ENCODE peak calls at places on chromosomes 7 and 10, in nine cellular contexts. One of them, this sample, is unnamed.

GRCh38 chr10:72058989-72059842 is 29.1 kb downstream of the SPOCK2 start:
- DNase-seq in upper lobe of right lung: no peak
- DNase-seq in body of pancreas: no peak
- DNase-seq in B cell: no peak
- DNase-seq in endothelial cell: no peak
- DNase-seq in NB4: no peak
- DNase-seq in Panc1: no peak
- DNase-seq in HL-60: no peak
- DNase-seq in foreskin fibroblast: peak
- DNase-seq in this sample: no peak

GRCh38 chr10:68598978-68599753 is 39.0 kb downstream of the TET1 start:
- DNase-seq in upper lobe of right lung: no peak
- DNase-seq in body of pancreas: peak
- DNase-seq in B cell: no peak
- DNase-seq in endothelial cell: peak
- DNase-seq in NB4: no peak
- DNase-seq in Panc1: no peak
- DNase-seq in HL-60: no peak
- DNase-seq in foreskin fibroblast: peak
- DNase-seq in this sample: no peak

GRCh38 chr7:50739744-50740455 is 42.8 kb downstream of the GRB10 start:
- DNase-seq in upper lobe of right lung: no peak
- DNase-seq in body of pancreas: no peak
- DNase-seq in B cell: peak
- DNase-seq in endothelial cell: no peak
- DNase-seq in NB4: no peak
- DNase-seq in Panc1: no peak
- DNase-seq in HL-60: no peak
- DNase-seq in foreskin fibroblast: peak
- DNase-seq in this sample: no peak

GRCh38 chr7:47942132-47942531 is 6.1 kb downstream of the PKD1L1 start:
- DNase-seq in upper lobe of right lung: no peak
- DNase-seq in body of pancreas: no peak
- DNase-seq in B cell: no peak
- DNase-seq in endothelial cell: no peak
- DNase-seq in NB4: no peak
- DNase-seq in Panc1: no peak
- DNase-seq in HL-60: peak
- DNase-seq in foreskin fibroblast: no peak
- DNase-seq in this sample: no peak

GRCh38 chr7:91657386-91658120 is 222.9 kb downstream of the MTERF1 start:
- DNase-seq in upper lobe of right lung: no peak
- DNase-seq in body of pancreas: no peak
- DNase-seq in B cell: no peak
- DNase-seq in endothelial cell: no peak
- DNase-seq in NB4: no peak
- DNase-seq in Panc1: no peak
- DNase-seq in HL-60: no peak
- DNase-seq in foreskin fibroblast: peak
- DNase-seq in this sample: peak

GRCh38 chr7:34596887-34597286 is 61.1 kb upstream of the NPSR1 start:
- DNase-seq in upper lobe of right lung: no peak
- DNase-seq in body of pancreas: no peak
- DNase-seq in B cell: no peak
- DNase-seq in endothelial cell: peak
- DNase-seq in NB4: peak
- DNase-seq in Panc1: no peak
- DNase-seq in HL-60: no peak
- DNase-seq in foreskin fibroblast: no peak
- DNase-seq in this sample: no peak

GRCh38 chr7:36348256-36348655 is 41.4 kb upstream of the ANLN start:
- DNase-seq in upper lobe of right lung: no peak
- DNase-seq in body of pancreas: no peak
- DNase-seq in B cell: no peak
- DNase-seq in endothelial cell: no peak
- DNase-seq in NB4: no peak
- DNase-seq in Panc1: no peak
- DNase-seq in HL-60: no peak
- DNase-seq in foreskin fibroblast: peak
- DNase-seq in this sample: peak

GRCh38 chr7:38907066-38907465 is 1.9 kb downstream of the VPS41 start:
- DNase-seq in upper lobe of right lung: no peak
- DNase-seq in body of pancreas: no peak
- DNase-seq in B cell: no peak
- DNase-seq in endothelial cell: no peak
- DNase-seq in NB4: peak
- DNase-seq in Panc1: no peak
- DNase-seq in HL-60: no peak
- DNase-seq in foreskin fibroblast: no peak
- DNase-seq in this sample: no peak

GRCh38 chr10:34880817-34881216 is 65.7 kb upstream of the PARD3 start:
- DNase-seq in upper lobe of right lung: no peak
- DNase-seq in body of pancreas: no peak
- DNase-seq in B cell: no peak
- DNase-seq in endothelial cell: no peak
- DNase-seq in NB4: no peak
- DNase-seq in Panc1: no peak
- DNase-seq in HL-60: no peak
- DNase-seq in foreskin fibroblast: peak
- DNase-seq in this sample: peak

GRCh38 chr10:91816986-91817385 is 18.8 kb downstream of the TNKS2 start:
- DNase-seq in upper lobe of right lung: no peak
- DNase-seq in body of pancreas: no peak
- DNase-seq in B cell: no peak
- DNase-seq in endothelial cell: no peak
- DNase-seq in NB4: no peak
- DNase-seq in Panc1: no peak
- DNase-seq in HL-60: no peak
- DNase-seq in foreskin fibroblast: no peak
- DNase-seq in this sample: no peak

GRCh38 chr7:135152447-135152846 is 4.6 kb downstream of the TMEM140 start:
- DNase-seq in upper lobe of right lung: no peak
- DNase-seq in body of pancreas: no peak
- DNase-seq in B cell: no peak
- DNase-seq in endothelial cell: no peak
- DNase-seq in NB4: no peak
- DNase-seq in Panc1: no peak
- DNase-seq in HL-60: no peak
- DNase-seq in foreskin fibroblast: no peak
- DNase-seq in this sample: no peak

DNA sequence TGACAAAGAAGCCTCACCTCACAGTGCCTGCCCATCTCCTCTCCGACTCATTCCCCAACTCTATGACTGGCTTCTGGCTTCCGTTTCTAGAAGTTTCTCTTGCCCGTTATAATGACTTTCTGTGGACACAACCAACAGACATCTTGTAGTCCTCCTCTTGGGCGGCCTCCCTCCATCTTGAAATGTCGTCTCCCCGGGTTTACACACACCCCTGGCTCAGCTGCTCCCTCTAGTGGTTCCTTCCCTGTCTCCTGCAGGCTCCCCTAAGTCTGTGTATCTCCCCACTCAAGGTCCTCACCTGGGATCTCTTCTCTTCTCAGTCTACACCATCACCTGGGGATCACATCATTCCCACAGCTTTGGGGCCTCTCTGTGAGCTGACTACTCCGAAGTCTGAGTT is 123.4 kb upstream of the NEBL start:
- DNase-seq in upper lobe of right lung: no peak
- DNase-seq in body of pancreas: peak
- DNase-seq in B cell: no peak
- DNase-seq in endothelial cell: peak
- DNase-seq in NB4: peak
- DNase-seq in Panc1: no peak
- DNase-seq in HL-60: no peak
- DNase-seq in foreskin fibroblast: peak
- DNase-seq in this sample: no peak
- TF ChIP-seq CTCF in upper lobe of right lung: peak
- TF ChIP-seq CTCF in body of pancreas: no peak
- TF ChIP-seq CTCF in B cell: peak
- TF ChIP-seq CTCF in endothelial cell: peak
- TF ChIP-seq CTCF in NB4: peak
- TF ChIP-seq CTCF in Panc1: peak
- TF ChIP-seq CTCF in HL-60: peak
- TF ChIP-seq CTCF in foreskin fibroblast: peak
- TF ChIP-seq CTCF in this sample: peak

GRCh38 chr7:49001610-49002033 is 77.3 kb downstream of the CDC14C start:
- DNase-seq in upper lobe of right lung: no peak
- DNase-seq in body of pancreas: peak
- DNase-seq in B cell: no peak
- DNase-seq in endothelial cell: peak
- DNase-seq in NB4: peak
- DNase-seq in Panc1: peak
- DNase-seq in HL-60: peak
- DNase-seq in foreskin fibroblast: no peak
- DNase-seq in this sample: no peak
- TF ChIP-seq CTCF in upper lobe of right lung: peak
- TF ChIP-seq CTCF in body of pancreas: peak
- TF ChIP-seq CTCF in B cell: no peak
- TF ChIP-seq CTCF in endothelial cell: peak
- TF ChIP-seq CTCF in NB4: peak
- TF ChIP-seq CTCF in Panc1: peak
- TF ChIP-seq CTCF in HL-60: peak
- TF ChIP-seq CTCF in foreskin fibroblast: peak
- TF ChIP-seq CTCF in this sample: no peak

GRCh38 chr10:120069700-120070099 is 177.2 kb downstream of the SEC23IP start:
- DNase-seq in upper lobe of right lung: no peak
- DNase-seq in body of pancreas: no peak
- DNase-seq in B cell: no peak
- DNase-seq in endothelial cell: no peak
- DNase-seq in NB4: no peak
- DNase-seq in Panc1: no peak
- DNase-seq in HL-60: no peak
- DNase-seq in foreskin fibroblast: no peak
- DNase-seq in this sample: no peak

DNA sequence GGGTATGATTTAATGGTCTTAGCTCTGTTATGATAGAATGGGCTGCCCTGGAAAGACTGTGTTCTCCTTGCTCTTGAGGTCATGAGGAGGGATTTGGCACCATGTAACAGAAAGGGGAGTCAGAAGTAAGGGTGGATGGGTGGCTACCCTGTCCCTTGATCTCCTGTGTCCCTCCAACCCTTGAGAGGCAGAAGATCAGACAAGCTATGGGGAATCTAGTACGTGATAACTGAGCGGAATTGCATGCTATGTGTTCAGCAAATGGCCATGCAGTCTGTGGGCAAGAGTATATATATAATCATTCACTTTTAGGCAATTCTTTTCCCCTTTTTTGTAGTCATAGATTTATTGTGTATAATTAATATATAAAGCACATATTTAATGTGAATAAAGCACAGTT is 174.9 kb downstream of the SEC23IP start:
- DNase-seq in upper lobe of right lung: no peak
- DNase-seq in body of pancreas: no peak
- DNase-seq in B cell: no peak
- DNase-seq in endothelial cell: no peak
- DNase-seq in NB4: no peak
- DNase-seq in Panc1: no peak
- DNase-seq in HL-60: no peak
- DNase-seq in foreskin fibroblast: no peak
- DNase-seq in this sample: no peak
- TF ChIP-seq CTCF in upper lobe of right lung: no peak
- TF ChIP-seq CTCF in body of pancreas: no peak
- TF ChIP-seq CTCF in B cell: no peak
- TF ChIP-seq CTCF in endothelial cell: no peak
- TF ChIP-seq CTCF in NB4: no peak
- TF ChIP-seq CTCF in Panc1: no peak
- TF ChIP-seq CTCF in HL-60: no peak
- TF ChIP-seq CTCF in foreskin fibroblast: no peak
- TF ChIP-seq CTCF in this sample: no peak

DNA sequence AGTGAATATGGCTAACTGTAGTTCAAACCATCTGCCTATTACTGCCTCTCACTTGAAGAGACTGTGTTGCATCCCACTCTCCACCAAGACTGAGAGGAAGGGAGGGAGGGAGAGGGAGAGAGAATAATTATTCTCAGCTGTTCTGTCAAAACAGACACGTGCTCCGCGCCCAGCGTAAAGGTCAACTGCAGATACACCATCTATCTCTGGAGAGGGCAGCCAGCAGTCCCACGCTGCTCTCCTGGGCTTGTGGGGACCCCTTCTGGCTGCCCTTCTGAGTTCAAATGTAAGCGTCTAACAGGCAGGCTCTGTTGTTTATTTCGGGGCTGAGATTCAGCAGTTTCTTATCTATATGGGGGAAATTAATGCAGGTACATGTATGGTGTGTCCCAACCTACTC is 625.5 kb upstream of the GALNT17 start:
- DNase-seq in upper lobe of right lung: no peak
- DNase-seq in body of pancreas: no peak
- DNase-seq in B cell: no peak
- DNase-seq in endothelial cell: peak
- DNase-seq in NB4: peak
- DNase-seq in Panc1: no peak
- DNase-seq in HL-60: no peak
- DNase-seq in foreskin fibroblast: no peak
- DNase-seq in this sample: no peak
- TF ChIP-seq CTCF in upper lobe of right lung: no peak
- TF ChIP-seq CTCF in body of pancreas: no peak
- TF ChIP-seq CTCF in B cell: no peak
- TF ChIP-seq CTCF in endothelial cell: no peak
- TF ChIP-seq CTCF in NB4: peak
- TF ChIP-seq CTCF in Panc1: no peak
- TF ChIP-seq CTCF in HL-60: no peak
- TF ChIP-seq CTCF in foreskin fibroblast: no peak
- TF ChIP-seq CTCF in this sample: no peak

DNA sequence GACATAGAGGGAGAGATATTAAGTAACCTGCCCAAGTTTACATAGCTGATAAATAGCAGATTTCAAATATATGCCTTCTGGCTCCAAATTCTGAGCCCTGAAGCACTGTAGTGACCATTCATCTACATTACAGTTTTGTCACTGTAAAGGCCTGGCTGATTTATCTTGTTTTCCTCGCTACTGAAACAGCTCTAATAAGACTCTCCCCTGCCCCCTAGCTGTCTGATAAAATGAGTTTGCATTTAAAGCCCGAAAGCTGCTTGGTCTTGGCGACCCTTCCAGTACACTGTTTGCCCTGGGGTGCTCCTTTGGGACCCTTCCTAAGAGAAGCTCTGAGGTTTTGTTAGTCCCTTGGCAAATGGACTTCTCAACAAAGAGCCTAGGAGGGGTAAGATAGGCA is 59.7 kb upstream of the RAB11FIP2 start:
- DNase-seq in upper lobe of right lung: no peak
- DNase-seq in body of pancreas: no peak
- DNase-seq in B cell: no peak
- DNase-seq in endothelial cell: peak
- DNase-seq in NB4: peak
- DNase-seq in Panc1: no peak
- DNase-seq in HL-60: no peak
- DNase-seq in foreskin fibroblast: peak
- DNase-seq in this sample: no peak
- TF ChIP-seq CTCF in upper lobe of right lung: peak
- TF ChIP-seq CTCF in body of pancreas: peak
- TF ChIP-seq CTCF in B cell: no peak
- TF ChIP-seq CTCF in endothelial cell: peak
- TF ChIP-seq CTCF in NB4: peak
- TF ChIP-seq CTCF in Panc1: peak
- TF ChIP-seq CTCF in HL-60: no peak
- TF ChIP-seq CTCF in foreskin fibroblast: peak
- TF ChIP-seq CTCF in this sample: peak